ENCODE peak calls at places on chromosomes 4 and X, in ten cellular contexts. R is CD8-positive, alpha-beta memory T cell; B is aorta; E is AG08396; P is LoVo; Y is adipocyte; N is suprapubic skin; K is smooth muscle cell of the brain vasculature; H is uterus; F is activated naive CD8-positive, alpha-beta T cell treated with anti-CD3 and anti-CD28 coated beads, Interleukin-2, amount 50 U/mL, for 24 hours. S is an unnamed sample.

GRCh38 chr4:145814246-145814645 is 124.4 kb downstream of the ZNF827 start:
- DNase-seq in R (no peak), B (no peak), E (no peak), P (no peak), Y (no peak), N (no peak), K (no peak), H (no peak), F (no peak), S (no peak)

GRCh38 chr4:99754756-99755155 is 61.9 kb upstream of the DAPP1 start:
- DNase-seq in R (no peak), B (no peak), E (no peak), P (no peak), Y (peak), N (no peak), K (no peak), H (no peak), F (no peak), S (no peak)

GRCh38 chr4:78545275-78546246 is 6.0 kb upstream of the ANXA3 start:
- DNase-seq in R (no peak), B (no peak), E (peak), P (no peak), Y (peak), N (no peak), K (no peak), H (no peak), F (no peak), S (no peak)

GRCh38 chr4:13918110-13918509 is 290.6 kb upstream of the BOD1L1 start:
- DNase-seq in R (no peak), B (peak), E (peak), P (no peak), Y (peak), N (no peak), K (no peak), H (peak), F (no peak), S (peak)

GRCh38 chr4:83281326-83281725 is 3.3 kb downstream of the COQ2 start:
- DNase-seq in R (no peak), B (no peak), E (no peak), P (no peak), Y (no peak), N (no peak), K (no peak), H (no peak), F (no peak), S (no peak)

GRCh38 chr4:8192748-8193738 is 6.0 kb upstream of the SH3TC1 start:
- DNase-seq in R (no peak), B (no peak), E (peak), P (no peak), Y (peak), N (no peak), K (no peak), H (no peak), F (peak), S (no peak)

GRCh38 chrX:13778916-13779315 is 38.0 kb downstream of the GPM6B start:
- DNase-seq in R (no peak), B (no peak), E (peak), P (no peak), Y (peak), N (no peak), K (no peak), H (no peak), F (no peak), S (no peak)

GRCh38 chrX:1727531-1728027 is 112.7 kb downstream of the ASMT start:
- DNase-seq in R (no peak), B (no peak), E (no peak), P (peak), Y (peak), N (no peak), K (no peak), H (no peak), F (no peak), S (no peak)

GRCh38 chr4:6352031-6352763 is 82.5 kb downstream of the WFS1 start:
- DNase-seq in R (no peak), B (no peak), E (no peak), P (no peak), Y (no peak), N (no peak), K (no peak), H (no peak), F (no peak), S (no peak)

GRCh38 chr4:98262431-98262830 is 1.2 kb downstream of the RAP1GDS1 start:
- DNase-seq in R (no peak), B (no peak), E (no peak), P (no peak), Y (peak), N (no peak), K (no peak), H (no peak), F (no peak), S (no peak)

GRCh38 chr4:186487726-186488125 is 67.6 kb downstream of the MTNR1A start:
- DNase-seq in R (no peak), B (no peak), E (no peak), P (no peak), Y (no peak), N (no peak), K (no peak), H (no peak), F (no peak), S (no peak)

GRCh38 chrX:71163010-71163409 is 18.4 kb downstream of the NLGN3 start:
- DNase-seq in R (no peak), B (no peak), E (no peak), P (no peak), Y (no peak), N (no peak), K (no peak), H (no peak), F (no peak), S (peak)

GRCh38 chrX:68658530-68658929 is 11.1 kb downstream of the STARD8 start:
- DNase-seq in R (no peak), B (no peak), E (peak), P (no peak), Y (no peak), N (no peak), K (no peak), H (peak), F (no peak), S (peak)

GRCh38 chr4:174365018-174365587 is 81.4 kb downstream of the CEP44 start:
- DNase-seq in R (no peak), B (no peak), E (peak), P (peak), Y (peak), N (no peak), K (no peak), H (no peak), F (no peak), S (no peak)

GRCh38 chrX:1909419-1910206 is 294.8 kb downstream of the ASMT start:
- DNase-seq in R (no peak), B (no peak), E (no peak), P (no peak), Y (no peak), N (no peak), K (no peak), H (no peak), F (no peak), S (no peak)

GRCh38 chrX:3066555-3066954 is 25.3 kb downstream of the ARSF start:
- DNase-seq in R (no peak), B (no peak), E (peak), P (no peak), Y (no peak), N (no peak), K (no peak), H (no peak), F (no peak), S (no peak)

GRCh38 chrX:136030357-136031225 is 45.4 kb downstream of the SLC9A6 start:
- DNase-seq in R (no peak), B (peak), E (peak), P (no peak), Y (peak), N (peak), K (no peak), H (peak), F (no peak), S (peak)

GRCh38 chrX:91137881-91138280 is 296.8 kb upstream of the PABPC5 start:
- DNase-seq in R (no peak), B (no peak), E (no peak), P (no peak), Y (no peak), N (no peak), K (no peak), H (no peak), F (no peak), S (no peak)

GRCh38 chr4:62912531-62912930 is 1496.7 kb downstream of the TECRL start:
- DNase-seq in R (no peak), B (no peak), E (no peak), P (no peak), Y (no peak), N (no peak), K (no peak), H (no peak), F (no peak), S (no peak)

GRCh38 chr4:77920371-77920770 is 57.7 kb downstream of the MRPL1 start:
- DNase-seq in R (no peak), B (no peak), E (no peak), P (no peak), Y (no peak), N (no peak), K (no peak), H (no peak), F (no peak), S (no peak)

GRCh38 chr4:101346562-101347266 is 612 bp downstream of the PPP3CA start:
- DNase-seq in R (peak), B (peak), E (peak), P (peak), Y (peak), N (peak), K (no peak), H (peak), F (peak), S (peak)

GRCh38 chrX:22159071-22159470 is 113.6 kb upstream of the CBLL2 start:
- DNase-seq in R (no peak), B (no peak), E (no peak), P (no peak), Y (peak), N (no peak), K (no peak), H (no peak), F (no peak), S (no peak)

GRCh38 chrX:23883737-23884354 is 23.9 kb downstream of the APOO start:
- DNase-seq in R (no peak), B (no peak), E (peak), P (peak), Y (peak), N (no peak), K (no peak), H (no peak), F (peak), S (no peak)

GRCh38 chr4:2660596-2661211 is 95.4 kb downstream of the TNIP2 start:
- DNase-seq in R (no peak), B (no peak), E (no peak), P (no peak), Y (peak), N (no peak), K (no peak), H (no peak), F (no peak), S (peak)

GRCh38 chrX:44946771-44947170 is 73.8 kb downstream of the KDM6A start:
- DNase-seq in R (no peak), B (no peak), E (no peak), P (no peak), Y (peak), N (no peak), K (no peak), H (no peak), F (no peak), S (no peak)

GRCh38 chr4:88008133-88008621 is 742 bp downstream of the PKD2 start:
- DNase-seq in R (no peak), B (peak), E (peak), P (peak), Y (peak), N (no peak), K (no peak), H (peak), F (peak), S (peak)

GRCh38 chr4:69760455-69760854 is at the start of gene SULT1B1:
- DNase-seq in R (no peak), B (peak), E (no peak), P (peak), Y (peak), N (no peak), K (no peak), H (no peak), F (peak), S (no peak)

GRCh38 chrX:105696870-105697269 is 125.5 kb upstream of the NRK start:
- DNase-seq in R (no peak), B (no peak), E (no peak), P (no peak), Y (no peak), N (no peak), K (no peak), H (no peak), F (no peak), S (no peak)

GRCh38 chr4:56908206-56909082 is 744 bp downstream of the REST start:
- DNase-seq in R (peak), B (peak), E (peak), P (peak), Y (peak), N (peak), K (peak), H (peak), F (peak), S (peak)